ENCODE peak calls at places on chromosome 18, in six cellular contexts. One of them, this sample, is unnamed.

GRCh38 chr18:6885992-6886823 is 156.7 kb downstream of the ARHGAP28 start:
- DNase-seq in stimulated activated naive B cell treated with anti-CD40 and anti-IgM and Interleukin-4, amounts not matched to agents 10 μg/mL and 1 μg/mL and 100 μg/mL, for 72 hours: no peak
- DNase-seq in transverse colon: peak
- DNase-seq in amygdala: no peak
- DNase-seq in T-helper 2 cell: no peak
- DNase-seq in NCI-H1417: peak
- DNase-seq in this sample: no peak

GRCh38 chr18:74278058-74278457 is 13.7 kb downstream of the CYB5A start:
- DNase-seq in stimulated activated naive B cell treated with anti-CD40 and anti-IgM and Interleukin-4, amounts not matched to agents 10 μg/mL and 1 μg/mL and 100 μg/mL, for 72 hours: no peak
- DNase-seq in transverse colon: no peak
- DNase-seq in amygdala: no peak
- DNase-seq in NCI-H1417: no peak
- DNase-seq in T-helper 2 cell: no peak
- DNase-seq in this sample: no peak

GRCh38 chr18:23684515-23685197 is 4.6 kb upstream of the LAMA3 start:
- DNase-seq in amygdala: no peak
- DNase-seq in T-helper 2 cell: no peak
- DNase-seq in transverse colon: no peak
- DNase-seq in NCI-H1417: no peak
- DNase-seq in stimulated activated naive B cell treated with anti-CD40 and anti-IgM and Interleukin-4, amounts not matched to agents 10 μg/mL and 1 μg/mL and 100 μg/mL, for 72 hours: no peak
- DNase-seq in this sample: no peak

GRCh38 chr18:2978626-2979025 is 34.3 kb downstream of the LPIN2 start:
- DNase-seq in stimulated activated naive B cell treated with anti-CD40 and anti-IgM and Interleukin-4, amounts not matched to agents 10 μg/mL and 1 μg/mL and 100 μg/mL, for 72 hours: no peak
- DNase-seq in NCI-H1417: no peak
- DNase-seq in transverse colon: no peak
- DNase-seq in T-helper 2 cell: peak
- DNase-seq in amygdala: no peak
- DNase-seq in this sample: no peak

GRCh38 chr18:47166235-47166634 is 9.9 kb downstream of the IER3IP1 start:
- DNase-seq in amygdala: no peak
- DNase-seq in stimulated activated naive B cell treated with anti-CD40 and anti-IgM and Interleukin-4, amounts not matched to agents 10 μg/mL and 1 μg/mL and 100 μg/mL, for 72 hours: no peak
- DNase-seq in T-helper 2 cell: no peak
- DNase-seq in NCI-H1417: no peak
- DNase-seq in transverse colon: no peak
- DNase-seq in this sample: no peak

GRCh38 chr18:657311-657997 is at the start of gene TYMS:
- DNase-seq in amygdala: no peak
- DNase-seq in transverse colon: peak
- DNase-seq in T-helper 2 cell: peak
- DNase-seq in NCI-H1417: peak
- DNase-seq in stimulated activated naive B cell treated with anti-CD40 and anti-IgM and Interleukin-4, amounts not matched to agents 10 μg/mL and 1 μg/mL and 100 μg/mL, for 72 hours: peak
- DNase-seq in this sample: peak

GRCh38 chr18:61388010-61388409 is 54.8 kb downstream of the CDH20 start:
- DNase-seq in T-helper 2 cell: no peak
- DNase-seq in NCI-H1417: no peak
- DNase-seq in transverse colon: peak
- DNase-seq in stimulated activated naive B cell treated with anti-CD40 and anti-IgM and Interleukin-4, amounts not matched to agents 10 μg/mL and 1 μg/mL and 100 μg/mL, for 72 hours: no peak
- DNase-seq in amygdala: no peak
- DNase-seq in this sample: no peak

GRCh38 chr18:24567199-24567598 is 106.8 kb downstream of the HRH4 start:
- DNase-seq in NCI-H1417: no peak
- DNase-seq in transverse colon: no peak
- DNase-seq in amygdala: no peak
- DNase-seq in T-helper 2 cell: no peak
- DNase-seq in stimulated activated naive B cell treated with anti-CD40 and anti-IgM and Interleukin-4, amounts not matched to agents 10 μg/mL and 1 μg/mL and 100 μg/mL, for 72 hours: no peak
- DNase-seq in this sample: no peak